ENCODE peak calls at places on chromosomes 13 and 19, in eight cellular contexts. L is right lobe of liver, B is uterus, F is breast epithelium, N is HCT116, Q is spleen, Z is A549, P is Peyer's patch. O is an unnamed sample.

GRCh38 chr13:30047154-30047874 is 196.9 kb upstream of the UBL3 start:
- DNase-seq in L (no peak), B (no peak), F (no peak), N (no peak), Q (no peak), Z (no peak), P (no peak), O (no peak)

GRCh38 chr19:58021541-58022282 is 12.1 kb upstream of the ZSCAN1 start:
- DNase-seq in L (no peak), B (peak; percentile 78), F (peak; percentile 38), N (no peak), Q (peak; percentile 35), Z (peak; percentile 55), P (peak; percentile 71), O (no peak)

GRCh38 chr13:97912139-97912535 is 41.3 kb upstream of the IPO5 start:
- DNase-seq in L (no peak), B (no peak), F (no peak), N (no peak), Q (no peak), Z (no peak), P (no peak), O (no peak)

GRCh38 chr13:25525884-25526283 is 154.1 kb downstream of the ATP8A2 start:
- DNase-seq in L (no peak), B (no peak), F (no peak), N (no peak), Q (no peak), Z (no peak), P (no peak), O (no peak)

GRCh38 chr13:98785968-98786367 is 33.5 kb upstream of the SLC15A1 start:
- DNase-seq in L (no peak), B (no peak), F (no peak), N (no peak), Q (no peak), Z (no peak), P (no peak), O (no peak)

GRCh38 chr19:17624314-17624991 is 63.7 kb downstream of the UNC13A start:
- DNase-seq in L (no peak), B (no peak), F (no peak), N (no peak), Q (no peak), Z (no peak), P (no peak), O (no peak)

GRCh38 chr13:41500501-41500900 is 43.2 kb downstream of the RGCC start:
- DNase-seq in L (no peak), B (no peak), F (no peak), N (no peak), Q (no peak), Z (no peak), P (peak; percentile 72), O (no peak)

GRCh38 chr19:16112778-16113177 is 1.1 kb downstream of the RAB8A start:
- DNase-seq in L (no peak), B (no peak), F (no peak), N (no peak), Q (no peak), Z (no peak), P (no peak), O (no peak)

GRCh38 chr19:37333457-37333856 is 37.4 kb upstream of the ZNF527 start:
- DNase-seq in L (no peak), B (no peak), F (no peak), N (no peak), Q (no peak), Z (no peak), P (no peak), O (no peak)

GRCh38 chr13:43113603-43114002 is 90.2 kb downstream of the DNAJC15 start:
- DNase-seq in L (no peak), B (no peak), F (no peak), N (no peak), Q (no peak), Z (peak; percentile 4), P (no peak), O (no peak)

GRCh38 chr19:15532779-15533521 is 24.6 kb downstream of the CYP4F22 start:
- DNase-seq in L (no peak), B (no peak), F (no peak), N (peak; percentile 49), Q (no peak), Z (no peak), P (no peak), O (no peak)

GRCh38 chr19:751501-752341 is 809 bp downstream of the MISP start:
- DNase-seq in L (no peak), B (no peak), F (no peak), N (no peak), Q (no peak), Z (peak; percentile 90), P (peak; percentile 92), O (no peak)

GRCh38 chr13:24083722-24084421 is 76.6 kb upstream of the SPATA13 start:
- DNase-seq in L (no peak), B (no peak), F (no peak), N (no peak), Q (no peak), Z (no peak), P (no peak), O (no peak)

GRCh38 chr19:16326401-16327130 is 1.9 kb downstream of the KLF2 start:
- DNase-seq in L (peak; percentile 65), B (no peak), F (no peak), N (no peak), Q (peak; percentile 89), Z (no peak), P (peak; percentile 69), O (peak; percentile 73)

GRCh38 chr19:23983406-23983805 is 68.7 kb downstream of the ZNF726 start:
- DNase-seq in L (no peak), B (no peak), F (no peak), N (no peak), Q (no peak), Z (no peak), P (no peak), O (no peak)
- H3K4me3 ChIP-seq in L (no peak overlapping the region), B (no peak overlapping the region), F (no peak overlapping the region), N (no peak overlapping the region), Q (no peak overlapping the region), Z (no peak overlapping the region), P (no peak overlapping the region), O (no peak overlapping the region)

GRCh38 chr19:55348317-55349034 is 6.0 kb downstream of the COX6B2 start:
- DNase-seq in L (no peak), B (no peak), F (no peak), N (no peak), Q (no peak), Z (no peak), P (no peak), O (no peak)

GRCh38 chr19:55345818-55346724 is 6.4 kb downstream of the KMT5C start:
- DNase-seq in L (no peak), B (peak; percentile 60), F (no peak), N (no peak), Q (no peak), Z (peak; percentile 72), P (peak; percentile 62), O (peak; percentile 52)

GRCh38 chr19:55347442-55348009 is 7.0 kb downstream of the COX6B2 start:
- DNase-seq in L (no peak), B (no peak), F (no peak), N (no peak), Q (no peak), Z (no peak), P (no peak), O (no peak)

GRCh38 chr19:55345101-55345817 is 5.6 kb downstream of the KMT5C start:
- DNase-seq in L (no peak), B (no peak), F (no peak), N (no peak), Q (no peak), Z (no peak), P (no peak), O (no peak)

GRCh38 chr19:55346725-55347441 is 7.2 kb downstream of the KMT5C start:
- DNase-seq in L (no peak), B (no peak), F (no peak), N (no peak), Q (no peak), Z (no peak), P (no peak), O (no peak)
- H3K4me1 ChIP-seq in L (no peaks in the 10 kb centered on the region), B (no peaks in the 10 kb centered on the region), F (no peaks in the 10 kb centered on the region), N (peaks cover 30% of the 10 kb centered on the region), Q (no peaks in the 10 kb centered on the region), Z (peaks cover 19% of the 10 kb centered on the region), P (no peaks in the 10 kb centered on the region), O (no peaks in the 10 kb centered on the region)

DNA sequence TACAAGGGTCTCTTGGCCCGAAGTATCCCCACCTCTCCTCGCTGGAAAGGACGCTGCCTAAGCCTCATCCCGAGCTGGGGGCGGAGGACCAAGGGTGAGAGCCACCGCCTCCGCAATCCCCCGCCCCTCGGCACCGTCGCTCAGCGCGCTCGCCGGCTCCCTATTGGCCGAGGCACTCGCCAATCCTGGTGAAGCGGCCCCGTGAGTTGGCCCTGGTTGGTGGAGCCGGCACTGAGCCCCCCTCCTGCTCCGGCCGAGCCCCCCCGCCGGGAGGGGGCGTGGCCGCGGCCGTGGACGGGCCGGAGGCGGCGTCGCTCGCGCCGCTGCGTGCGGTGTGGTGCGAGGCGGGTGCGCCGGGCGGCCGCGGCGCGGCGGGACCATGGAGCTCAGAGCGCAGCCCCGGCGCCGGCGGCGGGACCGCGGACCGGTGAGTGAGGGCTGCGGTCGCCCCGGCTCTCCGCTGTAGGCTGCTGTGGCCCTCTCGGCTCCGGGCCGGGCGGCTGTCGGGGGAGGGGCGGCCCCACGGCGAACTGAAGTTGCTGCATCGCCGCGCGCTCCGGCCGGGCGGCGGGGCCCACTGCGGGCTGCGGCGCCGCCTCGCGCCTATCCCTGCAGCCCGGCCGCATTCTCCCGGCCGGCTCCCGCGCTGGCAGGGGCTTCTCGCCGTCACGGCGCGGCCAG is at the start of gene WASF3:
- DNase-seq in L (peak; percentile 94), B (peak; percentile 93), F (peak; percentile 92), N (peak; percentile 38), Q (peak; percentile 91), Z (peak; percentile 78), P (peak; percentile 87), O (peak; percentile 94)
- TF ChIP-seq POLR2A in L (peak; percentile 59), B (peak; percentile 45), F (no peak), N (no peak), Q (no peak), Z (no peak), P (no peak), O (no peak)

GRCh38 chr13:78608705-78609463 is 5.5 kb upstream of the POU4F1 start:
- DNase-seq in L (no peak), B (no peak), F (no peak), N (no peak), Q (peak; percentile 77), Z (no peak), P (no peak), O (no peak)
- H3K4me3 ChIP-seq in L (peak overlapping the region; percentile 52), B (peak overlapping the region; percentile 37), F (peak overlapping the region; percentile 70), N (no peak overlapping the region), Q (peak overlapping the region; percentile 31), Z (peak overlapping the region; percentile 62), P (peak overlapping the region; percentile 49), O (peak overlapping the region; percentile 44)

GRCh38 chr19:55383279-55383788 is 758 bp downstream of the TMEM238 start:
- DNase-seq in L (no peak), B (no peak), F (no peak), N (no peak), Q (peak; percentile 80), Z (no peak), P (peak; percentile 61), O (no peak)
- H3K4me1 ChIP-seq in L (no peaks in the 10 kb centered on the region), B (peaks cover 25% of the 10 kb centered on the region), F (peaks cover 16% of the 10 kb centered on the region), N (peaks cover 46% of the 10 kb centered on the region), Q (peaks cover 32% of the 10 kb centered on the region), Z (peaks cover 40% of the 10 kb centered on the region), P (peaks cover 8% of the 10 kb centered on the region), O (peaks cover 35% of the 10 kb centered on the region)